ENCODE peak calls at places on chromosomes 13 and 19, in six cellular contexts. One of them, this sample, is unnamed.

GRCh38 chr13:101065314-101065713 is 351.0 kb downstream of the NALCN start:
- DNase-seq in CD4-positive, alpha-beta T cell: no peak
- DNase-seq in WTC11: no peak
- DNase-seq in transverse colon: no peak
- DNase-seq in progenitor cell of endocrine pancreas: no peak
- DNase-seq in breast epithelium: no peak
- DNase-seq in this sample: no peak

GRCh38 chr13:38159710-38160109 is 189.9 kb upstream of the UFM1 start:
- DNase-seq in WTC11: no peak
- DNase-seq in transverse colon: no peak
- DNase-seq in breast epithelium: no peak
- DNase-seq in progenitor cell of endocrine pancreas: no peak
- DNase-seq in CD4-positive, alpha-beta T cell: no peak
- DNase-seq in this sample: no peak

GRCh38 chr13:111919826-111920225 is 147.1 kb upstream of the SOX1 start:
- DNase-seq in WTC11: no peak
- DNase-seq in breast epithelium: no peak
- DNase-seq in transverse colon: no peak
- DNase-seq in progenitor cell of endocrine pancreas: no peak
- DNase-seq in CD4-positive, alpha-beta T cell: no peak
- DNase-seq in this sample: no peak

GRCh38 chr19:46413262-46414031 is at the start of gene CCDC8:
- DNase-seq in WTC11: peak; percentile 94
- DNase-seq in CD4-positive, alpha-beta T cell: no peak
- DNase-seq in transverse colon: peak; percentile 57
- DNase-seq in progenitor cell of endocrine pancreas: peak; percentile 85
- DNase-seq in breast epithelium: peak; percentile 90
- DNase-seq in this sample: no peak

GRCh38 chr13:61170791-61171330 is 244.8 kb downstream of the PCDH20 start:
- DNase-seq in progenitor cell of endocrine pancreas: no peak
- DNase-seq in breast epithelium: no peak
- DNase-seq in CD4-positive, alpha-beta T cell: no peak
- DNase-seq in WTC11: no peak
- DNase-seq in transverse colon: no peak
- DNase-seq in this sample: no peak

GRCh38 chr19:10352764-10353671 is 13.6 kb upstream of the ICAM3 start:
- DNase-seq in progenitor cell of endocrine pancreas: peak; percentile 55
- DNase-seq in CD4-positive, alpha-beta T cell: no peak
- DNase-seq in transverse colon: no peak
- DNase-seq in WTC11: peak; percentile 95
- DNase-seq in breast epithelium: no peak
- DNase-seq in this sample: no peak

GRCh38 chr13:48492123-48493075 is 40.5 kb downstream of the RCBTB2 start:
- DNase-seq in breast epithelium: peak; percentile 67
- DNase-seq in WTC11: no peak
- DNase-seq in CD4-positive, alpha-beta T cell: peak; percentile 58
- DNase-seq in transverse colon: peak; percentile 69
- DNase-seq in progenitor cell of endocrine pancreas: no peak
- DNase-seq in this sample: peak; percentile 60

GRCh38 chr13:40187324-40187795 is 479.1 kb downstream of the FOXO1 start:
- DNase-seq in breast epithelium: no peak
- DNase-seq in transverse colon: no peak
- DNase-seq in CD4-positive, alpha-beta T cell: peak; percentile 70
- DNase-seq in progenitor cell of endocrine pancreas: no peak
- DNase-seq in WTC11: no peak
- DNase-seq in this sample: no peak

GRCh38 chr13:40818926-40819325 is 29.5 kb downstream of the SLC25A15 start:
- DNase-seq in breast epithelium: no peak
- DNase-seq in progenitor cell of endocrine pancreas: no peak
- DNase-seq in WTC11: no peak
- DNase-seq in CD4-positive, alpha-beta T cell: no peak
- DNase-seq in transverse colon: no peak
- DNase-seq in this sample: no peak

GRCh38 chr13:104114111-104114510 is 1047.9 kb upstream of the SLC10A2 start:
- DNase-seq in WTC11: no peak
- DNase-seq in progenitor cell of endocrine pancreas: no peak
- DNase-seq in transverse colon: no peak
- DNase-seq in breast epithelium: no peak
- DNase-seq in CD4-positive, alpha-beta T cell: no peak
- DNase-seq in this sample: no peak

GRCh38 chr13:41648314-41648935 is 191.1 kb downstream of the RGCC start:
- DNase-seq in progenitor cell of endocrine pancreas: no peak
- DNase-seq in CD4-positive, alpha-beta T cell: no peak
- DNase-seq in breast epithelium: no peak
- DNase-seq in transverse colon: no peak
- DNase-seq in WTC11: no peak
- DNase-seq in this sample: no peak

GRCh38 chr19:50870417-50871089 is 2.7 kb upstream of the KLK2 start:
- DNase-seq in CD4-positive, alpha-beta T cell: no peak
- DNase-seq in WTC11: peak; percentile 44
- DNase-seq in progenitor cell of endocrine pancreas: no peak
- DNase-seq in transverse colon: no peak
- DNase-seq in breast epithelium: no peak
- DNase-seq in this sample: no peak
- TF ChIP-seq CTCF in CD4-positive, alpha-beta T cell: no peak
- TF ChIP-seq CTCF in WTC11: peak; percentile 23
- TF ChIP-seq CTCF in progenitor cell of endocrine pancreas: no peak
- TF ChIP-seq CTCF in transverse colon: no peak
- TF ChIP-seq CTCF in breast epithelium: no peak
- TF ChIP-seq CTCF in this sample: no peak

GRCh38 chr13:84870190-84870589 is 929.0 kb downstream of the SLITRK6 start:
- DNase-seq in progenitor cell of endocrine pancreas: no peak
- DNase-seq in CD4-positive, alpha-beta T cell: no peak
- DNase-seq in transverse colon: no peak
- DNase-seq in breast epithelium: no peak
- DNase-seq in WTC11: peak; percentile 25
- DNase-seq in this sample: no peak
- TF ChIP-seq CTCF in progenitor cell of endocrine pancreas: peak; percentile 24
- TF ChIP-seq CTCF in CD4-positive, alpha-beta T cell: no peak
- TF ChIP-seq CTCF in transverse colon: no peak
- TF ChIP-seq CTCF in breast epithelium: no peak
- TF ChIP-seq CTCF in WTC11: no peak
- TF ChIP-seq CTCF in this sample: no peak

GRCh38 chr19:48295458-48295857 is 25.6 kb downstream of the ZNF114 start:
- DNase-seq in transverse colon: no peak
- DNase-seq in progenitor cell of endocrine pancreas: no peak
- DNase-seq in CD4-positive, alpha-beta T cell: no peak
- DNase-seq in WTC11: no peak
- DNase-seq in breast epithelium: no peak
- DNase-seq in this sample: no peak
- TF ChIP-seq CTCF in transverse colon: no peak
- TF ChIP-seq CTCF in progenitor cell of endocrine pancreas: no peak
- TF ChIP-seq CTCF in CD4-positive, alpha-beta T cell: no peak
- TF ChIP-seq CTCF in WTC11: no peak
- TF ChIP-seq CTCF in breast epithelium: no peak
- TF ChIP-seq CTCF in this sample: no peak

GRCh38 chr19:38737921-38738731 is 6.1 kb downstream of the CAPN12 start:
- DNase-seq in transverse colon: no peak
- DNase-seq in progenitor cell of endocrine pancreas: no peak
- DNase-seq in CD4-positive, alpha-beta T cell: no peak
- DNase-seq in WTC11: no peak
- DNase-seq in breast epithelium: no peak
- DNase-seq in this sample: no peak
- TF ChIP-seq CTCF in transverse colon: no peak
- TF ChIP-seq CTCF in progenitor cell of endocrine pancreas: no peak
- TF ChIP-seq CTCF in CD4-positive, alpha-beta T cell: no peak
- TF ChIP-seq CTCF in WTC11: no peak
- TF ChIP-seq CTCF in breast epithelium: no peak
- TF ChIP-seq CTCF in this sample: no peak

This sample was measured in activated B cell treated with CpG ODN at 0.5 μM for 24 hours.